ENCODE peak calls at places on chromosomes 7 and 10, in six cellular contexts. J is CD4-positive, CD25-positive, alpha-beta regulatory T cell; P is activated CD4-positive, alpha-beta T cell treated with anti-CD3 and anti-CD28 coated beads for 4 hours; L is posterior cingulate gyrus; F is sciatic nerve; K is ELF-1. V is an unnamed sample.

GRCh38 chr7:155955367-155955635 is 143.0 kb upstream of the SHH start:
- DNase-seq in P (no peak), L (no peak), K (no peak), J (no peak), F (no peak), V (no peak)

GRCh38 chr7:167087-167855 is 25.1 kb upstream of the FAM20C start:
- DNase-seq in P (no peak), L (no peak), J (no peak), F (no peak), K (no peak), V (no peak)

GRCh38 chr10:67969875-67970274 is 85.4 kb downstream of the SIRT1 start:
- DNase-seq in K (no peak), F (no peak), P (no peak), J (no peak), L (no peak), V (no peak)

GRCh38 chr7:128919881-128920789 is 9.6 kb upstream of the KCP start:
- DNase-seq in J (no peak), F (peak), P (no peak), L (peak), K (no peak), V (no peak)

GRCh38 chr7:73387908-73388414 is 45.6 kb upstream of the FZD9 start:
- DNase-seq in F (no peak), K (no peak), P (no peak), L (no peak), J (no peak), V (no peak)

GRCh38 chr7:100556541-100556940 is 17.2 kb downstream of the SAP25 start:
- DNase-seq in L (no peak), F (no peak), K (no peak), P (no peak), J (no peak), V (no peak)

GRCh38 chr10:130190737-130191115 is 54.5 kb downstream of the GLRX3 start:
- DNase-seq in L (no peak), F (no peak), P (no peak), J (no peak), K (no peak), V (no peak)

GRCh38 chr10:14574291-14574690 is 200.4 kb downstream of the FAM107B start:
- DNase-seq in P (no peak), L (no peak), J (no peak), K (no peak), F (no peak), V (no peak)

GRCh38 chr7:118918556-118918955 is 694.1 kb downstream of the ANKRD7 start:
- DNase-seq in F (no peak), J (no peak), K (no peak), L (no peak), P (no peak), V (no peak)

GRCh38 chr10:30000802-30001571 is 58.4 kb downstream of the JCAD start:
- DNase-seq in J (no peak), P (no peak), K (no peak), L (no peak), F (no peak), V (no peak)

V was measured in B cell.